ENCODE peak calls at places on chromosomes 1 and 21, in six cellular contexts. J is H9; T is lower lobe of right lung; H is stimulated activated CD4-positive, alpha-beta T cell treated with anti-CD3 and anti-CD28 coated beads, Interleukin-4, amount 100 ng/mL, for 24 hours; F is right cardiac atrium; O is testis. I is an unnamed sample.

GRCh38 chr1:48048064-48048463 is 50.9 kb upstream of the TRABD2B start:
- DNase-seq in J (no peak), H (no peak), T (no peak), F (peak; percentile 47), O (no peak), I (no peak)

GRCh38 chr1:183841950-183842816 is 37.3 kb downstream of the RGL1 start:
- DNase-seq in O (no peak), T (no peak), H (peak; percentile 36), F (peak; percentile 20), J (no peak), I (no peak)

GRCh38 chr1:34863501-34863900 is 4.0 kb upstream of the SMIM12 start:
- DNase-seq in H (no peak), J (no peak), F (no peak), O (no peak), T (no peak), I (no peak)

GRCh38 chr1:42419449-42419848 is 36.4 kb downstream of the ZMYND12 start:
- DNase-seq in T (no peak), J (no peak), H (no peak), O (no peak), F (peak; percentile 56), I (no peak)

GRCh38 chr1:27129225-27129624 is 25.7 kb downstream of the SLC9A1 start:
- DNase-seq in F (no peak), O (no peak), H (no peak), J (no peak), T (no peak), I (no peak)

GRCh38 chr21:33024278-33025103 is 1.2 kb upstream of the OLIG2 start:
- DNase-seq in T (no peak), H (no peak), J (peak; percentile 41), F (no peak), O (no peak), I (no peak)

GRCh38 chr1:98045211-98046030 is 124.6 kb upstream of the DPYD start:
- DNase-seq in T (no peak), F (no peak), J (peak; percentile 47), H (no peak), O (peak; percentile 18), I (no peak)

GRCh38 chr1:228410671-228411070 is 4.0 kb upstream of the TRIM11 start:
- DNase-seq in H (no peak), T (no peak), O (no peak), J (no peak), F (no peak), I (no peak)

GRCh38 chr1:240234477-240235225 is 143.0 kb downstream of the FMN2 start:
- DNase-seq in O (no peak), J (no peak), T (no peak), H (no peak), F (no peak), I (no peak)

GRCh38 chr1:104403883-104404282 is 654.2 kb downstream of the AMY1C start:
- DNase-seq in T (no peak), F (no peak), J (no peak), H (no peak), O (no peak), I (no peak)

GRCh38 chr1:16048573-16049189 is 5.1 kb downstream of the CLCNKB start:
- DNase-seq in O (peak; percentile 53), T (peak; percentile 72), F (peak; percentile 67), H (peak; percentile 17), J (peak; percentile 96), I (peak; percentile 72)

GRCh38 chr1:180757657-180758056 is 125.8 kb downstream of the XPR1 start:
- DNase-seq in O (no peak), J (no peak), F (no peak), H (no peak), T (no peak), I (no peak)

GRCh38 chr1:59697138-59697811 is 117.5 kb upstream of the HOOK1 start:
- DNase-seq in H (peak; percentile 7), O (no peak), F (no peak), J (no peak), T (no peak), I (no peak)

GRCh38 chr1:150498342-150498741 is 9.6 kb upstream of the ECM1 start:
- DNase-seq in T (peak; percentile 38), J (no peak), H (no peak), O (no peak), F (no peak), I (no peak)

GRCh38 chr1:155719703-155720102 is 30.8 kb downstream of the DAP3 start:
- DNase-seq in F (no peak), J (no peak), T (no peak), O (no peak), H (no peak), I (no peak)

GRCh38 chr1:229059671-229060079 is 211.2 kb upstream of the RAB4A start:
- DNase-seq in F (peak; percentile 73), T (no peak), J (no peak), H (no peak), O (peak; percentile 43), I (peak; percentile 56)

GRCh38 chr1:244431166-244431565 is 20.5 kb downstream of the ADSS2 start:
- DNase-seq in T (no peak), F (no peak), J (no peak), O (no peak), H (no peak), I (no peak)

GRCh38 chr1:244868484-244869363 is 4.4 kb upstream of the HNRNPU start:
- DNase-seq in H (no peak), O (no peak), T (no peak), F (no peak), J (no peak), I (no peak)

GRCh38 chr1:86435327-86435726 is 11.4 kb downstream of the CLCA2 start:
- DNase-seq in H (no peak), J (no peak), T (no peak), O (no peak), F (no peak), I (no peak)

GRCh38 chr1:212127219-212127618 is 91.7 kb downstream of the DTL start:
- DNase-seq in H (no peak), O (no peak), J (peak; percentile 65), F (no peak), T (no peak), I (no peak)

GRCh38 chr1:110927484-110928075 is 36.1 kb downstream of the LRIF1 start:
- DNase-seq in F (no peak), T (no peak), H (no peak), O (no peak), J (peak; percentile 48), I (no peak)

GRCh38 chr21:33386222-33386784 is 16.9 kb upstream of the IFNGR2 start:
- DNase-seq in T (no peak), J (peak; percentile 51), O (no peak), H (no peak), F (no peak), I (no peak)

GRCh38 chr1:3011631-3012510 is 9.4 kb upstream of the ACTRT2 start:
- DNase-seq in F (peak; percentile 4), H (no peak), J (no peak), T (peak; percentile 29), O (peak; percentile 56), I (no peak)

I was measured in adrenal gland.